ENCODE peak calls at places on chromosomes 16 and 17, in six cellular contexts. C, I, Y, Q, T and S are unnamed samples.

GRCh38 chr16:83878838-83879237 is 20.1 kb upstream of the MLYCD start:
- DNase-seq in Y (no peak), I (no peak), Q (no peak), T (no peak), C (no peak), S (no peak)

GRCh38 chr16:2238396-2239230 is 2.4 kb downstream of the DNASE1L2 start:
- DNase-seq in T (no peak), Q (no peak), C (no peak), Y (no peak), I (peak), S (no peak)

GRCh38 chr17:72565758-72566157 is 444.9 kb downstream of the SOX9 start:
- DNase-seq in T (no peak), C (no peak), Y (no peak), Q (no peak), I (no peak), S (no peak)

GRCh38 chr17:67262420-67262819 is 17.4 kb upstream of the HELZ start:
- DNase-seq in Y (no peak), I (peak), Q (no peak), T (no peak), C (no peak), S (no peak)

GRCh38 chr17:7873051-7873450 is 15.2 kb downstream of the CYB5D1 start:
- DNase-seq in T (no peak), Y (no peak), I (peak), Q (no peak), C (no peak), S (no peak)

GRCh38 chr17:59753522-59754467 is 46.3 kb downstream of the VMP1 start:
- DNase-seq in T (peak), C (no peak), Y (no peak), I (no peak), Q (no peak), S (peak)

GRCh38 chr17:34146440-34147043 is 108.5 kb upstream of the CCL2 start:
- DNase-seq in T (peak), Y (no peak), C (no peak), I (peak), Q (peak), S (peak)

GRCh38 chr16:50591800-50592771 is 43.9 kb downstream of the NKD1 start:
- DNase-seq in C (peak), T (no peak), I (no peak), Q (no peak), Y (no peak), S (no peak)

GRCh38 chr17:41697122-41697962 is 8.7 kb downstream of the EIF1 start:
- DNase-seq in T (peak), C (peak), I (peak), Q (no peak), Y (no peak), S (no peak)

GRCh38 chr16:87446479-87446878 is 46.3 kb downstream of the ZCCHC14 start:
- DNase-seq in I (no peak), C (no peak), T (no peak), Q (no peak), Y (no peak), S (no peak)
- TF ChIP-seq CTCF in I (no peak), C (no peak), T (no peak), Q (no peak), Y (no peak), S (no peak)

GRCh38 chr17:50541402-50541915 is 5.5 kb upstream of the SPATA20 start:
- DNase-seq in T (no peak), C (no peak), I (no peak), Y (no peak), Q (no peak), S (no peak)

GRCh38 chr17:50539762-50540440 is 7.1 kb upstream of the SPATA20 start:
- DNase-seq in Q (no peak), Y (no peak), I (peak), T (no peak), C (no peak), S (no peak)

GRCh38 chr17:50542795-50543774 is 3.9 kb upstream of the SPATA20 start:
- DNase-seq in I (peak), T (no peak), C (no peak), Y (no peak), Q (no peak), S (no peak)

GRCh38 chr17:50540485-50541401 is 6.2 kb upstream of the SPATA20 start:
- DNase-seq in Q (no peak), T (no peak), Y (no peak), C (no peak), I (no peak), S (no peak)

GRCh38 chr17:50541916-50542688 is 4.9 kb upstream of the SPATA20 start:
- DNase-seq in Q (peak), Y (no peak), T (peak), C (peak), I (peak), S (peak)
- TF ChIP-seq CTCF in Q (no peak), Y (peak), T (peak), C (peak), I (peak), S (peak)

DNA sequence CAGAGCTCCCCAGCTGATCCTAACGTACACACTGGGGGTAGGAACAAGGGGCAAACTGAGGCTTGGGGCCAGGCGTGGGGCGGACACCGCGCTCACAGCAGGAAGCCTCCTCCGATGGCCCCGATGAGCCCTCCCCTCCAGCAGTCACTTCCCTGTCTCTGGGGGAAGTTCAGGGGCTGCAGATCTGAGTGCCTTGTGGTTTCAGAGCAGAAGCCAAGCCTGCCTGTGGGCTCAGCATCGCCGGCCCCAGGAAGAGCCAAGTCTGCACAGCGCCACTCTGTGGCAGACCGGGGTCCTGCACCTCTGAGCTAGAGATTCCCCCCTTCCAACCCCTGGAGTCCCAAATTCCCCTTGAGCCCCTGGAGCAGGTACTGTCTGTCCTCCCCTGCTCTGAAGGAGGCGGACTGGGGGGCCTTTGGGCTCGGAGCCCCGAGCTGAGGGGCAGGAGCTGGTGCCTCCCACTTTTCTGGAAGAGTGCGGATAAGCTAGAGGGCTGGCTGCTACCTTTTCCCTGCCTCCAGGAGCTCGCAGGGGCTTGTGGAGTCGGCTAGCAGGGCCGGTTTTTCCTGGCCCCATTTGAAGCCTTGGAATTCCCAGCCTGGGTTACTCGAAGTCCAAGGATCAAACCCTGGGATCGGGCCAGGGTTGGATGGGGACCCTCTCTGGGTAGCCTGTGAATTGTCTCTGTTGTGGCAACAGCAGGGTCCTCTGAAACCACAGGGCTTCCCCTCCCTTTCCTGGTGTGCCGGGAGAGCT is 2.9 kb downstream of the GSE1 start:
- DNase-seq in T (peak), Y (no peak), C (peak), I (peak), Q (peak), S (peak)
- TF ChIP-seq CTCF in T (peak), Y (peak), C (peak), I (peak), Q (peak), S (peak)

GRCh38 chr17:36017799-36018198 is at the start of gene CCL23:
- DNase-seq in I (peak), Q (no peak), C (no peak), Y (no peak), T (no peak), S (no peak)
- TF ChIP-seq CTCF in I (peak), Q (no peak), C (no peak), Y (no peak), T (no peak), S (no peak)

GRCh38 chr17:21129023-21129681 is 2.4 kb downstream of the DHRS7B start:
- DNase-seq in C (no peak), I (no peak), T (no peak), Y (no peak), Q (no peak), S (no peak)
- TF ChIP-seq CTCF in C (no peak), I (peak), T (peak), Y (peak), Q (no peak), S (no peak)

GRCh38 chr17:44584498-44584897 is 27.2 kb downstream of the FZD2 start:
- DNase-seq in T (no peak), I (peak), Y (no peak), C (no peak), Q (no peak), S (no peak)

GRCh38 chr17:44578947-44579346 is 21.7 kb downstream of the FZD2 start:
- DNase-seq in Y (no peak), C (no peak), T (no peak), I (no peak), Q (no peak), S (no peak)

GRCh38 chr17:44587339-44587738 is 30.1 kb downstream of the FZD2 start:
- DNase-seq in T (no peak), Y (peak), I (peak), Q (no peak), C (no peak), S (no peak)

GRCh38 chr17:44585315-44585714 is 28.0 kb downstream of the FZD2 start:
- DNase-seq in Y (no peak), T (no peak), C (no peak), I (peak), Q (no peak), S (no peak)

DNA sequence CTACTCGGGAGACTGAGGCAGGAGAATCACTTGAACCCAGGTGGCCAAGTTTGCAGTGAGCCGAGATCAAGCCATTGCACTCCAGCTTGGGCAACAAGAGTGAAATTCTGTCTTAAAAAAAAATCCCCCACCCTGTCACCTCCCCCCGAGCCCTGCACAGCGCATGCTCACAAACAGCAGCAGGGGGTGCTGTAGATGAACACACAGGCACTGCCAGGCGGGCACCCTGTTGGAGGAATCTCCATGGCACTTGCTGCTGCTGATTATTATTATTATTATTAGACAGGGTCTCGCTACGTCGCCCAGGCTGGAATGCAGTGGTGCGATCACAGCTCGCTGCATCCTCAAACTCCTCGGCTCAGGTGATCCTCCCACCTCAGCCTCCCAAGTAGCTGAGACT is 24.6 kb downstream of the FZD2 start:
- DNase-seq in T (no peak), I (no peak), Y (no peak), Q (no peak), C (no peak), S (peak)
- TF ChIP-seq CTCF in T (peak), I (peak), Y (peak), Q (no peak), C (no peak), S (no peak)